ENCODE peak calls at places on chromosomes 2 and 18, in four cellular contexts. V, Y, R and N are unnamed samples.

GRCh38 chr2:58039170-58039611 is 7.4 kb upstream of the VRK2 start:
- DNase-seq in V (peak; percentile 76), Y (no peak), R (peak; percentile 82), N (peak; percentile 36)

GRCh38 chr18:76394780-76395476 is 100.1 kb downstream of the ZNF516 start:
- DNase-seq in V (peak; percentile 60), Y (no peak), R (no peak), N (no peak)

GRCh38 chr18:32888311-32888710 is 115.5 kb upstream of the KLHL14 start:
- DNase-seq in V (no peak), Y (no peak), R (no peak), N (no peak)

GRCh38 chr18:68431111-68431921 is 283.6 kb downstream of the TMX3 start:
- DNase-seq in V (no peak), Y (no peak), R (no peak), N (peak; percentile 48)

GRCh38 chr2:30565860-30566358 is 118.9 kb downstream of the LCLAT1 start:
- DNase-seq in V (peak; percentile 30), Y (no peak), R (no peak), N (peak; percentile 48)

GRCh38 chr18:61876899-61877298 is 15.9 kb downstream of the RNF152 start:
- DNase-seq in V (no peak), Y (no peak), R (no peak), N (no peak)

GRCh38 chr18:9239708-9240107 is 94.9 kb upstream of the TWSG1 start:
- DNase-seq in V (no peak), Y (no peak), R (no peak), N (no peak)

GRCh38 chr18:48929951-48930713 is 20.6 kb downstream of the SMAD7 start:
- DNase-seq in V (peak; percentile 94), Y (peak; percentile 88), R (peak; percentile 55), N (peak; percentile 98)

GRCh38 chr2:157395811-157396210 is 48.1 kb downstream of the CYTIP start:
- DNase-seq in V (no peak), Y (no peak), R (no peak), N (no peak)

GRCh38 chr2:63751901-63752300 is 89.8 kb upstream of the UGP2 start:
- DNase-seq in V (no peak), Y (no peak), R (no peak), N (no peak)

GRCh38 chr2:209463226-209463625 is 39.4 kb downstream of the MAP2 start:
- DNase-seq in V (no peak), Y (no peak), R (no peak), N (no peak)
- TF ChIP-seq CTCF in V (peak; percentile 43), Y (no peak), R (no peak), N (peak; percentile 21)

DNA sequence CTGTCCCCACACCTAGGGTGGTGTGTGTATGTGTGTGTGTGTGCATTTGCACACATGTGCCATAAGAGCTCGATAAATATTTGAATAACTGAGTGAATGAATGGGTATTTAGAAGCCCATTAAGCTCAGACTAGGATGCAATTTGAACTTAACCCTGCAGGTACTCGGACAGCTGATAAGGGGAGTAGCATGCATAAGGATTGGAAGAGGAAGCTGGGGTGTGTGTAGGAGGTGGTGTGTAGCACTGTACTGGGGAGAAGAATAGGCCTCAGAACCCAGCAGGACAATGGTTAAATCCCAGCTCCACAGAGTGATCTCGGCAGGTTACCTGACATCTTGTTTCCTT is 1.8 kb upstream of the KCNF1 start:
- DNase-seq in V (no peak), Y (no peak), R (no peak), N (no peak)
- TF ChIP-seq CTCF in V (no peak), Y (no peak), R (no peak), N (no peak)

DNA sequence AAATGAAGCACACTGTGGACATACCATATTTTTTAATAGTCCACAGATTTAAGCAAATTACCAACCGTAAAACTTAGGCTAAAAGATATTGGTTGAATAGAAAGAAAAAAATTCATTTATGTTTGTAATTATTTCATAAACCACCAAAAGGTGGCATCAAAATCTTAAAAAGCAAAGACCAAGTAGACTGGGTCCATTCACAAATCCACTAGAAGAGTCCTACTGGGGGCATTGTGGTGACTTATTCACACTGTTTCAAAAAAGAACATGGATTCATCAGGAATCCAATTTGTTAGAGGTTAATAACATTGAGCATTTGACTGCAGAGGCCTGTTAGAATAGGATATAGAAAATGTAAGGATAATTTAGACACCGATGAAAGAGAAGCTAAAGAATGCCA is 194.9 kb upstream of the KYNU start:
- DNase-seq in V (peak; percentile 57), Y (no peak), R (peak; percentile 46), N (peak; percentile 29)
- TF ChIP-seq CTCF in V (peak; percentile 21), Y (no peak), R (no peak), N (peak; percentile 28)

DNA sequence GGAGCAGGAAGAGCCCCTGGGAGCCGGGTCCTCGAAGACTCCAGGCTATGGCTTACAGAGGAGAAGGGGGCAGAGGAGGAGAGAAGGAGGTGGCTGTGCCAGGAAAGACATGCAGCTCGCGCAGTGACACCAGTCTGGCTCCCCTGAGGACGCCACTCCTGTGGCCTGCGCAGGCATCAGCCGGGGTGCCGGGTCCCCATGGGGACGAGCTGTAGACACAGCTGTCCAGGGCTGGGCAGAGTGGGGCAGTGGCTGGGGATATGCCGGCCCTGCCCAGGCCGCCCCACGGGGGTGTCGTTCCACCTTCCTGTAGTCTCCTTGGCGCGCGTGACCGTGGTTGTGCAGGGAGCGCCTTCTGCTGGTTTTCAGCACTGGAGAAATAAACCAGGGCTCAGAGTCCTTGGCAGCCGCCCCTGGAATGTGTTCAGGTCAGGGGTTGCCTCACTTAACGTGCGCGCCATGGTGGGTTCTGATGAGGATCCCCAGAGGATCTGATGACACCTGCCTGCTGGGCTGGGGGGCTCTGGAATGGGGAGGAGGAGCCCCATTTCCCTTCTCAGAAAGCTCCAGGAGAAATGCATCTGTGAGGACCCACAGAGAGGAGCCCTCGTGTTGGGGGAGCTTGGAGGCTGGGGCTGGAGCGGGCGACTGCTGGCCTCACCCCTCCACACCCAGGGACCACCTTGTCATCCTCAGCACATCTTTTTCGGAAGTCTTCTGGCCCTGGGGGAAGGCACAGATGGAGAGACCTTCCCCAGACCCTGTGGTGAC is 26.7 kb downstream of the RAMP1 start:
- DNase-seq in V (peak; percentile 50), Y (peak; percentile 79), R (no peak), N (peak; percentile 81)
- TF ChIP-seq CTCF in V (no peak), Y (no peak), R (no peak), N (no peak)

GRCh38 chr2:208927867-208928266 is 496.0 kb upstream of the MAP2 start:
- DNase-seq in V (no peak), Y (no peak), R (no peak), N (no peak)

GRCh38 chr2:208929489-208929864 is 494.4 kb upstream of the MAP2 start:
- DNase-seq in V (peak; percentile 1), Y (no peak), R (no peak), N (peak; percentile 22)

GRCh38 chr2:208935531-208935930 is 488.3 kb upstream of the MAP2 start:
- DNase-seq in V (no peak), Y (no peak), R (no peak), N (no peak)

DNA sequence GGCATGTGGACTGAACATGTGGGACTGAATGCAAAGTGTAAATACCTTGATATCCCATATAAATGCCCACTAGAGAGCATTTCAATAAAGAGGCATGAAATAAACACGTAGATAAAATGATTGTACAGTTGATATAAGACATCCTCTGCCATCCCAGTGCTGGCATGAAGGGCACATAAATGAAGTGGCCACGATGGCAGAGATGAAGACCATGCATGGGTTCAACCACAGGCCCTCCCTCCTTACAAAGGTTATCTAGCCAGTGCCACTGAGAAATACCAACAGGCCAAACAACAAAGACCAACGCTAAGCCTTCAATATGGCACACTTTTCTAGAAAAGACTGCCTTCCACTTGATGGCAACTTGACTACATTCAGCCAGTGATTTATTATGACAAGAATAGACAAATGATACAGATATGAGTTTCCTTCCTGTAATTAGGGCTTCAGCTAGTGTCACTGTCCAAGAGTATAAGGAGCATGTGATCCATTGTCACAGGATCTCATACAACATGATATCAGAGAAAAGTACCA is 493.9 kb upstream of the MAP2 start:
- DNase-seq in V (no peak), Y (no peak), R (no peak), N (no peak)
- TF ChIP-seq CTCF in V (no peak), Y (no peak), R (no peak), N (no peak)

DNA sequence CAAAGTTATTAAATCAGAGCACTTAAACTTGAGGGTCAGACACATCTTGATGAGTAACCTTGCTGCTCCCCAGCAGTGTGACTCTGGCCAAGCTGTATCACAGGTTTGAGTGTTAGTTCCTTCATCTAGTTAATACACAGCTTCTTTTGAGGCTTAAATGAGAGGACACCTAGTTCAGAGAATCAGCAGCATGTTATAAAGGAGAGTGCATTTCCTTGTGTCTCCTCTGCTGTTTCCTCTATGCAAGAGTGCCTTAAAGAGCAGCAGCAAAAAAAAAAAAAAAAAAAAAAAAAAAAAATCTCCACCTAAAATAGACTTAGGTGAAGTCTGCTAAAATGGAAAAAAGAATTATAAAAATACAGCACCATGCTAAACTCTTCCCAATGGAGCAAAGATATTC is 261.9 kb downstream of the TCF4 start:
- DNase-seq in V (no peak), Y (no peak), R (no peak), N (no peak)
- TF ChIP-seq CTCF in V (no peak), Y (no peak), R (no peak), N (no peak)

GRCh38 chr2:118279005-118279404 is 190.7 kb downstream of the INSIG2 start:
- DNase-seq in V (no peak), Y (no peak), R (no peak), N (no peak)

GRCh38 chr2:118274841-118275510 is 186.7 kb downstream of the INSIG2 start:
- DNase-seq in V (no peak), Y (no peak), R (no peak), N (no peak)

GRCh38 chr2:118272391-118272790 is 184.1 kb downstream of the INSIG2 start:
- DNase-seq in V (no peak), Y (no peak), R (no peak), N (no peak)

GRCh38 chr2:118278046-118278445 is 189.8 kb downstream of the INSIG2 start:
- DNase-seq in V (no peak), Y (no peak), R (no peak), N (no peak)
- TF ChIP-seq CTCF in V (no peak), Y (no peak), R (no peak), N (peak; percentile 2)

DNA sequence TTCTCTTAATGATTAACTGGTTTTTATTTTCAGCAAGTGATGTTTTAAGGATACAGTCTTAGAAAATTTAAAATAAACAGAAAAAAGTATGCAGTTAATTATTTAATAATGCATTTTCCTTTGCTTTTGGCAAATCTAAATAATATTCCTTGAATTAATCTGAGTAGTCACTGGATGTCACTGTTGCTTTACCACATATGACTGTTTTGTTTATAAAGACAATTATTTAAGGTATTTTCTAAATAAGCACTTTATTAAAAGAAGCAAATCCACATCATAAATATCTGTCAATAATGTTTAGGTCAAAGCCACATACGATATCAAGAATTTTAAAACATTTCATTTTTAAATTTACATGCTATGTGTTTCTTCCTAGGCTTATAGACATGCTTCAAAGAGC is 40.6 kb upstream of the TFPI start:
- DNase-seq in V (peak; percentile 41), Y (no peak), R (peak; percentile 44), N (no peak)
- TF ChIP-seq CTCF in V (no peak), Y (no peak), R (no peak), N (no peak)